ENCODE peak calls at places on chromosome 13, in six cellular contexts. N is AG20443; O is fibroblast of the aortic adventitia; I is fibroblast of lung; Z is GM23338; S is CD4-positive, alpha-beta T cell. E is an unnamed sample.

GRCh38 chr13:23570099-23570926 is at the start of gene TNFRSF19:
- DNase-seq in N (peak), O (peak), I (peak), Z (peak), S (no peak), E (peak)

GRCh38 chr13:30847697-30848307 is 58.3 kb upstream of the MEDAG start:
- DNase-seq in N (peak), O (peak), I (peak), Z (no peak), S (no peak), E (peak)

GRCh38 chr13:44274838-44275237 is 98.8 kb upstream of the SERP2 start:
- DNase-seq in N (no peak), O (peak), I (no peak), Z (no peak), S (peak), E (no peak)

GRCh38 chr13:94175076-94175475 is 304.4 kb downstream of the DCT start:
- DNase-seq in N (no peak), O (no peak), I (no peak), Z (no peak), S (no peak), E (no peak)

GRCh38 chr13:111211789-111212516 is 96.8 kb downstream of the ARHGEF7 start:
- DNase-seq in N (no peak), O (peak), I (peak), Z (peak), S (no peak), E (peak)

GRCh38 chr13:41613471-41613870 is 156.1 kb downstream of the RGCC start:
- DNase-seq in N (no peak), O (no peak), I (no peak), Z (no peak), S (no peak), E (no peak)

GRCh38 chr13:26457212-26457611 is 100.3 kb upstream of the WASF3 start:
- DNase-seq in N (peak), O (no peak), I (no peak), Z (no peak), S (no peak), E (no peak)

GRCh38 chr13:38418286-38418685 is 68.6 kb downstream of the UFM1 start:
- DNase-seq in N (no peak), O (no peak), I (no peak), Z (no peak), S (no peak), E (no peak)

GRCh38 chr13:114119196-114119595 is 13.2 kb downstream of the RASA3 start:
- DNase-seq in N (peak), O (peak), I (peak), Z (peak), S (no peak), E (peak)

GRCh38 chr13:89695343-89696257 is 1651.9 kb upstream of the MIR17HG start:
- DNase-seq in N (peak), O (peak), I (peak), Z (peak), S (no peak), E (peak)

GRCh38 chr13:35848316-35848715 is 282.9 kb downstream of the DCLK1 start:
- DNase-seq in N (no peak), O (peak), I (no peak), Z (no peak), S (no peak), E (no peak)

GRCh38 chr13:32783067-32783466 is 196.8 kb downstream of the PDS5B start:
- DNase-seq in N (no peak), O (peak), I (peak), Z (no peak), S (no peak), E (no peak)

GRCh38 chr13:43473437-43473836 is 313.3 kb downstream of the ENOX1 start:
- DNase-seq in N (no peak), O (peak), I (no peak), Z (no peak), S (no peak), E (no peak)

GRCh38 chr13:113740661-113741060 is 18.4 kb upstream of the TMEM255B start:
- DNase-seq in N (no peak), O (no peak), I (no peak), Z (no peak), S (no peak), E (no peak)

GRCh38 chr13:97211357-97211756 is 10.8 kb upstream of the MBNL2 start:
- DNase-seq in N (no peak), O (no peak), I (peak), Z (no peak), S (no peak), E (no peak)

GRCh38 chr13:93289842-93290241 is 63.2 kb downstream of the GPC6 start:
- DNase-seq in N (no peak), O (no peak), I (no peak), Z (no peak), S (no peak), E (no peak)

GRCh38 chr13:27354379-27354778 is 70.0 kb upstream of the GTF3A start:
- DNase-seq in N (peak), O (peak), I (peak), Z (no peak), S (no peak), E (no peak)

GRCh38 chr13:56909896-56910600 is 230.7 kb upstream of the PRR20A start:
- DNase-seq in N (no peak), O (no peak), I (no peak), Z (no peak), S (no peak), E (no peak)

GRCh38 chr13:31909889-31910551 is 121.6 kb upstream of the FRY start:
- DNase-seq in N (peak), O (peak), I (peak), Z (peak), S (peak), E (peak)

GRCh38 chr13:109859898-109860297 is 73.5 kb upstream of the IRS2 start:
- DNase-seq in N (no peak), O (no peak), I (no peak), Z (no peak), S (no peak), E (no peak)

GRCh38 chr13:43831088-43831487 is 44.3 kb upstream of the ENOX1 start:
- DNase-seq in N (no peak), O (peak), I (peak), Z (no peak), S (no peak), E (no peak)

GRCh38 chr13:108508263-108508662 is 121.1 kb upstream of the MYO16 start:
- DNase-seq in N (peak), O (peak), I (peak), Z (peak), S (no peak), E (peak)

GRCh38 chr13:46963874-46964273 is 67.0 kb upstream of the HTR2A start:
- DNase-seq in N (no peak), O (no peak), I (no peak), Z (no peak), S (no peak), E (no peak)

GRCh38 chr13:45510671-45511070 is 45.9 kb downstream of the COG3 start:
- DNase-seq in N (no peak), O (no peak), I (no peak), Z (peak), S (no peak), E (no peak)

GRCh38 chr13:90205911-90206310 is 1141.6 kb upstream of the MIR17HG start:
- DNase-seq in N (no peak), O (no peak), I (no peak), Z (no peak), S (no peak), E (no peak)

GRCh38 chr13:42985312-42986175 is 6.5 kb downstream of the EPSTI1 start:
- DNase-seq in N (no peak), O (peak), I (no peak), Z (no peak), S (no peak), E (no peak)

GRCh38 chr13:102309110-102309509 is 92.7 kb downstream of the FGF14 start:
- DNase-seq in N (no peak), O (no peak), I (no peak), Z (no peak), S (no peak), E (no peak)

GRCh38 chr13:20090349-20090748 is 70.5 kb downstream of the GJA3 start:
- DNase-seq in N (no peak), O (peak), I (no peak), Z (no peak), S (no peak), E (no peak)

GRCh38 chr13:51556740-51557139 is 27.5 kb upstream of the WDFY2 start:
- DNase-seq in N (no peak), O (no peak), I (no peak), Z (no peak), S (no peak), E (no peak)

GRCh38 chr13:39269411-39269810 is 231.2 kb downstream of the NHLRC3 start:
- DNase-seq in N (no peak), O (no peak), I (peak), Z (no peak), S (no peak), E (peak)

GRCh38 chr13:38349386-38350113 is at the start of gene UFM1:
- DNase-seq in N (peak), O (peak), I (peak), Z (peak), S (peak), E (peak)

GRCh38 chr13:112722433-112723250 is 32.8 kb downstream of the ATP11A start:
- DNase-seq in N (peak), O (peak), I (peak), Z (peak), S (no peak), E (peak)

GRCh38 chr13:104140557-104140956 is 1074.3 kb upstream of the SLC10A2 start:
- DNase-seq in N (no peak), O (no peak), I (peak), Z (no peak), S (no peak), E (peak)

GRCh38 chr13:113906566-113906965 is 42.7 kb upstream of the GAS6 start:
- DNase-seq in N (peak), O (no peak), I (no peak), Z (no peak), S (no peak), E (no peak)

GRCh38 chr13:46492946-46493345 is 60.0 kb upstream of the LRCH1 start:
- DNase-seq in N (peak), O (peak), I (peak), Z (peak), S (no peak), E (peak)

GRCh38 chr13:66375756-66376155 is 854.4 kb downstream of the PCDH9 start:
- DNase-seq in N (no peak), O (no peak), I (no peak), Z (no peak), S (no peak), E (no peak)

GRCh38 chr13:24784319-24784718 is 20.4 kb downstream of the RNF17 start:
- DNase-seq in N (no peak), O (no peak), I (no peak), Z (no peak), S (no peak), E (no peak)

E was measured in astrocyte of the cerebellum.